ENCODE peak calls at places on chromosome 18, in six cellular contexts. One of them, this sample, is unnamed.

GRCh38 chr18:39842042-39842791 is 2112.8 kb upstream of the PIK3C3 start:
- DNase-seq in NAMALWA: no peak
- DNase-seq in pulmonary artery endothelial cell: no peak
- DNase-seq in smooth muscle cell of the brain vasculature: no peak
- DNase-seq in activated CD8-positive, alpha-beta memory T cell treated with anti-CD3 and anti-CD28 coated beads for 4 hours: no peak
- DNase-seq in A549: no peak
- DNase-seq in this sample: no peak

GRCh38 chr18:10010611-10011015 is 96.8 kb downstream of the VAPA start:
- DNase-seq in smooth muscle cell of the brain vasculature: peak; percentile 15
- DNase-seq in A549: peak; percentile 3
- DNase-seq in NAMALWA: no peak
- DNase-seq in pulmonary artery endothelial cell: peak; percentile 7
- DNase-seq in activated CD8-positive, alpha-beta memory T cell treated with anti-CD3 and anti-CD28 coated beads for 4 hours: no peak
- DNase-seq in this sample: no peak

GRCh38 chr18:65435529-65435928 is 315.3 kb upstream of the CDH7 start:
- DNase-seq in A549: no peak
- DNase-seq in activated CD8-positive, alpha-beta memory T cell treated with anti-CD3 and anti-CD28 coated beads for 4 hours: no peak
- DNase-seq in pulmonary artery endothelial cell: no peak
- DNase-seq in smooth muscle cell of the brain vasculature: no peak
- DNase-seq in NAMALWA: no peak
- DNase-seq in this sample: no peak

GRCh38 chr18:54905629-54906028 is 53.6 kb downstream of the CCDC68 start:
- DNase-seq in activated CD8-positive, alpha-beta memory T cell treated with anti-CD3 and anti-CD28 coated beads for 4 hours: no peak
- DNase-seq in NAMALWA: no peak
- DNase-seq in pulmonary artery endothelial cell: no peak
- DNase-seq in A549: no peak
- DNase-seq in smooth muscle cell of the brain vasculature: no peak
- DNase-seq in this sample: no peak

GRCh38 chr18:72544092-72544886 is at the start of gene CBLN2:
- DNase-seq in activated CD8-positive, alpha-beta memory T cell treated with anti-CD3 and anti-CD28 coated beads for 4 hours: no peak
- DNase-seq in A549: peak; percentile 58
- DNase-seq in smooth muscle cell of the brain vasculature: peak; percentile 13
- DNase-seq in pulmonary artery endothelial cell: peak; percentile 19
- DNase-seq in NAMALWA: no peak
- DNase-seq in this sample: peak; percentile 24

GRCh38 chr18:26082475-26082874 is 7.9 kb downstream of the SS18 start:
- DNase-seq in pulmonary artery endothelial cell: no peak
- DNase-seq in A549: no peak
- DNase-seq in NAMALWA: no peak
- DNase-seq in activated CD8-positive, alpha-beta memory T cell treated with anti-CD3 and anti-CD28 coated beads for 4 hours: no peak
- DNase-seq in smooth muscle cell of the brain vasculature: no peak
- DNase-seq in this sample: no peak

GRCh38 chr18:12361770-12362378 is 15.2 kb downstream of the AFG3L2 start:
- DNase-seq in activated CD8-positive, alpha-beta memory T cell treated with anti-CD3 and anti-CD28 coated beads for 4 hours: no peak
- DNase-seq in A549: no peak
- DNase-seq in pulmonary artery endothelial cell: no peak
- DNase-seq in smooth muscle cell of the brain vasculature: no peak
- DNase-seq in NAMALWA: no peak
- DNase-seq in this sample: no peak

GRCh38 chr18:49013961-49014604 is 63.3 kb upstream of the SMAD7 start:
- DNase-seq in smooth muscle cell of the brain vasculature: no peak
- DNase-seq in activated CD8-positive, alpha-beta memory T cell treated with anti-CD3 and anti-CD28 coated beads for 4 hours: no peak
- DNase-seq in pulmonary artery endothelial cell: no peak
- DNase-seq in NAMALWA: no peak
- DNase-seq in A549: no peak
- DNase-seq in this sample: no peak

GRCh38 chr18:24095976-24096375 is 42.9 kb upstream of the CABYR start:
- DNase-seq in pulmonary artery endothelial cell: no peak
- DNase-seq in A549: no peak
- DNase-seq in NAMALWA: no peak
- DNase-seq in activated CD8-positive, alpha-beta memory T cell treated with anti-CD3 and anti-CD28 coated beads for 4 hours: no peak
- DNase-seq in smooth muscle cell of the brain vasculature: no peak
- DNase-seq in this sample: peak; percentile 77

GRCh38 chr18:45802814-45803492 is 22.5 kb upstream of the SIGLEC15 start:
- DNase-seq in activated CD8-positive, alpha-beta memory T cell treated with anti-CD3 and anti-CD28 coated beads for 4 hours: no peak
- DNase-seq in smooth muscle cell of the brain vasculature: peak; percentile 83
- DNase-seq in NAMALWA: no peak
- DNase-seq in A549: peak; percentile 87
- DNase-seq in pulmonary artery endothelial cell: peak; percentile 88
- DNase-seq in this sample: peak; percentile 24

GRCh38 chr18:54149078-54149697 is 75.3 kb downstream of the MBD2 start:
- DNase-seq in A549: peak; percentile 51
- DNase-seq in pulmonary artery endothelial cell: peak; percentile 86
- DNase-seq in activated CD8-positive, alpha-beta memory T cell treated with anti-CD3 and anti-CD28 coated beads for 4 hours: peak; percentile 23
- DNase-seq in NAMALWA: no peak
- DNase-seq in smooth muscle cell of the brain vasculature: peak; percentile 61
- DNase-seq in this sample: peak; percentile 81

GRCh38 chr18:55354795-55355194 is 233.2 kb downstream of the TCF4 start:
- DNase-seq in A549: no peak
- DNase-seq in activated CD8-positive, alpha-beta memory T cell treated with anti-CD3 and anti-CD28 coated beads for 4 hours: no peak
- DNase-seq in NAMALWA: no peak
- DNase-seq in pulmonary artery endothelial cell: no peak
- DNase-seq in smooth muscle cell of the brain vasculature: no peak
- DNase-seq in this sample: no peak

GRCh38 chr18:74396252-74397204 is 60.6 kb downstream of the DIPK1C start:
- DNase-seq in NAMALWA: no peak
- DNase-seq in A549: no peak
- DNase-seq in activated CD8-positive, alpha-beta memory T cell treated with anti-CD3 and anti-CD28 coated beads for 4 hours: no peak
- DNase-seq in pulmonary artery endothelial cell: no peak
- DNase-seq in smooth muscle cell of the brain vasculature: no peak
- DNase-seq in this sample: no peak